ENCODE peak calls at places on chromosome 3, in four cellular contexts. One of them, this sample, is unnamed.

GRCh38 chr3:99071096-99071495 is 169.6 kb upstream of the DCBLD2 start:
- DNase-seq in GM12878: no peak
- DNase-seq in HL-60: no peak
- DNase-seq in K562: no peak
- DNase-seq in this sample: no peak

GRCh38 chr3:186929186-186929585 is 1.1 kb upstream of the ST6GAL1 start:
- DNase-seq in GM12878: no peak
- DNase-seq in HL-60: no peak
- DNase-seq in K562: no peak
- DNase-seq in this sample: no peak

GRCh38 chr3:5376761-5377160 is 189.3 kb downstream of the EDEM1 start:
- DNase-seq in K562: no peak
- DNase-seq in GM12878: no peak
- DNase-seq in HL-60: no peak
- DNase-seq in this sample: no peak

GRCh38 chr3:159733194-159733860 is 255.3 kb upstream of the IL12A start:
- DNase-seq in HL-60: no peak
- DNase-seq in GM12878: no peak
- DNase-seq in K562: no peak
- DNase-seq in this sample: no peak

GRCh38 chr3:2540115-2540514 is 441.4 kb downstream of the CNTN4 start:
- DNase-seq in HL-60: no peak
- DNase-seq in GM12878: no peak
- DNase-seq in K562: no peak
- DNase-seq in this sample: no peak

GRCh38 chr3:66863205-66864135 is 134.6 kb upstream of the KBTBD8 start:
- DNase-seq in HL-60: no peak
- DNase-seq in GM12878: no peak
- DNase-seq in K562: no peak
- DNase-seq in this sample: no peak

GRCh38 chr3:177591371-177591770 is 394.1 kb upstream of the TBL1XR1 start:
- DNase-seq in K562: no peak
- DNase-seq in HL-60: no peak
- DNase-seq in GM12878: peak
- DNase-seq in this sample: no peak

GRCh38 chr3:117409701-117410459 is 700.3 kb downstream of the TUSC7 start:
- DNase-seq in GM12878: no peak
- DNase-seq in K562: no peak
- DNase-seq in HL-60: no peak
- DNase-seq in this sample: no peak

GRCh38 chr3:161070252-161070930 is 34.8 kb downstream of the B3GALNT1 start:
- DNase-seq in GM12878: no peak
- DNase-seq in K562: no peak
- DNase-seq in HL-60: no peak
- DNase-seq in this sample: no peak

GRCh38 chr3:112640864-112641751 is at the start of gene CCDC80:
- DNase-seq in K562: no peak
- DNase-seq in HL-60: no peak
- DNase-seq in GM12878: no peak
- DNase-seq in this sample: no peak

GRCh38 chr3:157436583-157437300 is at the start of gene PTX3:
- DNase-seq in GM12878: no peak
- DNase-seq in HL-60: peak
- DNase-seq in K562: no peak
- DNase-seq in this sample: no peak

GRCh38 chr3:86973440-86973839 is 17.5 kb downstream of the VGLL3 start:
- DNase-seq in GM12878: no peak
- DNase-seq in K562: no peak
- DNase-seq in HL-60: no peak
- DNase-seq in this sample: no peak

GRCh38 chr3:14290631-14291385 is 111.6 kb upstream of the SLC6A6 start:
- DNase-seq in GM12878: no peak
- DNase-seq in HL-60: no peak
- DNase-seq in K562: no peak
- DNase-seq in this sample: no peak

GRCh38 chr3:103924544-103924943 is 1442.2 kb upstream of the ALCAM start:
- DNase-seq in K562: no peak
- DNase-seq in HL-60: no peak
- DNase-seq in GM12878: no peak
- DNase-seq in this sample: no peak

GRCh38 chr3:128567141-128567540 is 74.1 kb upstream of the GATA2 start:
- DNase-seq in K562: no peak
- DNase-seq in HL-60: no peak
- DNase-seq in GM12878: no peak
- DNase-seq in this sample: no peak

GRCh38 chr3:49248828-49249227 is 28.2 kb downstream of the C3orf62 start:
- DNase-seq in K562: no peak
- DNase-seq in HL-60: peak
- DNase-seq in GM12878: peak
- DNase-seq in this sample: no peak

GRCh38 chr3:76684946-76685345 is 355.0 kb upstream of the ROBO2 start:
- DNase-seq in K562: no peak
- DNase-seq in GM12878: no peak
- DNase-seq in HL-60: no peak
- DNase-seq in this sample: no peak

GRCh38 chr3:155805802-155806618 is at the start of gene C3orf33:
- DNase-seq in HL-60: peak
- DNase-seq in GM12878: no peak
- DNase-seq in K562: peak
- DNase-seq in this sample: peak

GRCh38 chr3:63746211-63746610 is 72.9 kb upstream of the C3orf49 start:
- DNase-seq in K562: no peak
- DNase-seq in GM12878: no peak
- DNase-seq in HL-60: no peak
- DNase-seq in this sample: no peak

GRCh38 chr3:151228291-151229125 is 25.5 kb upstream of the GPR171 start:
- DNase-seq in GM12878: no peak
- DNase-seq in K562: no peak
- DNase-seq in HL-60: no peak
- DNase-seq in this sample: no peak

GRCh38 chr3:48855681-48856447 is 8.2 kb upstream of the PRKAR2A start:
- DNase-seq in HL-60: no peak
- DNase-seq in GM12878: no peak
- DNase-seq in K562: no peak
- DNase-seq in this sample: no peak

GRCh38 chr3:5791558-5791957 is 604.1 kb downstream of the EDEM1 start:
- DNase-seq in HL-60: no peak
- DNase-seq in GM12878: no peak
- DNase-seq in K562: no peak
- DNase-seq in this sample: no peak

GRCh38 chr3:126490619-126491018 is 14.9 kb upstream of the ZXDC start:
- DNase-seq in K562: peak
- DNase-seq in GM12878: no peak
- DNase-seq in HL-60: no peak
- DNase-seq in this sample: no peak

GRCh38 chr3:132448211-132448961 is 31.1 kb downstream of the DNAJC13 start:
- DNase-seq in GM12878: peak
- DNase-seq in K562: no peak
- DNase-seq in HL-60: no peak
- DNase-seq in this sample: no peak

GRCh38 chr3:155443821-155444220 is 150.3 kb upstream of the STRIT1 start:
- DNase-seq in GM12878: no peak
- DNase-seq in K562: no peak
- DNase-seq in HL-60: no peak
- DNase-seq in this sample: no peak

GRCh38 chr3:178082508-178082907 is 453.7 kb upstream of the KCNMB2 start:
- DNase-seq in GM12878: no peak
- DNase-seq in HL-60: no peak
- DNase-seq in K562: no peak
- DNase-seq in this sample: no peak

GRCh38 chr3:28136607-28137216 is 104.7 kb upstream of the CMC1 start:
- DNase-seq in GM12878: no peak
- DNase-seq in HL-60: no peak
- DNase-seq in K562: no peak
- DNase-seq in this sample: no peak

GRCh38 chr3:41117398-41117870 is 81.9 kb upstream of the CTNNB1 start:
- DNase-seq in GM12878: peak
- DNase-seq in HL-60: peak
- DNase-seq in K562: peak
- DNase-seq in this sample: peak

GRCh38 chr3:23217872-23218554 is 14.9 kb downstream of the UBE2E2 start:
- DNase-seq in K562: no peak
- DNase-seq in GM12878: no peak
- DNase-seq in HL-60: no peak
- DNase-seq in this sample: no peak

GRCh38 chr3:177934001-177934891 is 602.0 kb upstream of the KCNMB2 start:
- DNase-seq in K562: no peak
- DNase-seq in GM12878: no peak
- DNase-seq in HL-60: no peak
- DNase-seq in this sample: no peak

GRCh38 chr3:186839874-186840641 is 2.5 kb upstream of the ADIPOQ start:
- DNase-seq in HL-60: no peak
- DNase-seq in GM12878: no peak
- DNase-seq in K562: no peak
- DNase-seq in this sample: no peak

GRCh38 chr3:12395349-12396012 is 88.8 kb upstream of the TSEN2 start:
- DNase-seq in GM12878: peak
- DNase-seq in HL-60: no peak
- DNase-seq in K562: no peak
- DNase-seq in this sample: peak

GRCh38 chr3:142888484-142889262 is at the start of gene PCOLCE2:
- DNase-seq in K562: peak
- DNase-seq in HL-60: no peak
- DNase-seq in GM12878: no peak
- DNase-seq in this sample: peak

GRCh38 chr3:45441570-45442313 is 53.4 kb downstream of the LARS2 start:
- DNase-seq in K562: no peak
- DNase-seq in HL-60: no peak
- DNase-seq in GM12878: no peak
- DNase-seq in this sample: no peak
- TF ChIP-seq SPI1 in K562: no peak
- TF ChIP-seq SPI1 in HL-60: no peak
- TF ChIP-seq SPI1 in GM12878: no peak
- TF ChIP-seq SPI1 in this sample: no peak

DNA sequence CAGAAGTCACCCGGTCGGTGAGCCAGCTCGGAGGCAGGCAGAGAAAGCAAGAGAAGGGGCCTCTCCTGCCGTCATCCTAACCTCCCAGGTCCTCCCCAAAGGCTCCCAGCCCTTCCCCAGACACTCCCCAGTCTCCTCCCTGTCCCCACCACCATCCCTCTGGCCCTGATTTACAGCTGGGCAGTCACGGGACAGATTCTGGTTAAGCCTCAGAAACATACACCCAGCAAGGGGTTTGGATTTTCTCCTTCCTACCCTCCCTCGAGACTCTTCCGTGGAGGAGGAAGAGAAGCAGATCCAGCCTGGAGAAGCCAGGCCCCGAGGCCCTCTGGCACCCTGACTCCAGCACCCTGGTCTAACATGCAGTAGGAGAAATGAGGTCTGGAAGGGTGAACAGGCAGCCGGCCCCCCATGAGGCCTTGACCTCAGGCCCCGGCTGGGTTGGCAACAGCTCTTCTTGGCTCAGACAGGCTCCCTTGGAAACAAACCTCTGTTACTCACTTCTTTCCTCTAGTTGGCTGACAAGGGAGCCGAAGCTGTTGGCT is 73.5 kb downstream of the CPN2 start:
- DNase-seq in HL-60: no peak
- DNase-seq in K562: no peak
- DNase-seq in GM12878: no peak
- DNase-seq in this sample: no peak
- TF ChIP-seq SPI1 in HL-60: no peak
- TF ChIP-seq SPI1 in K562: no peak
- TF ChIP-seq SPI1 in GM12878: no peak
- TF ChIP-seq SPI1 in this sample: no peak

GRCh38 chr3:183306798-183307671 is 54.0 kb downstream of the B3GNT5 start:
- DNase-seq in GM12878: peak
- DNase-seq in HL-60: peak
- DNase-seq in K562: peak
- DNase-seq in this sample: peak
- TF ChIP-seq SPI1 in GM12878: peak
- TF ChIP-seq SPI1 in HL-60: peak
- TF ChIP-seq SPI1 in K562: peak
- TF ChIP-seq SPI1 in this sample: peak

DNA sequence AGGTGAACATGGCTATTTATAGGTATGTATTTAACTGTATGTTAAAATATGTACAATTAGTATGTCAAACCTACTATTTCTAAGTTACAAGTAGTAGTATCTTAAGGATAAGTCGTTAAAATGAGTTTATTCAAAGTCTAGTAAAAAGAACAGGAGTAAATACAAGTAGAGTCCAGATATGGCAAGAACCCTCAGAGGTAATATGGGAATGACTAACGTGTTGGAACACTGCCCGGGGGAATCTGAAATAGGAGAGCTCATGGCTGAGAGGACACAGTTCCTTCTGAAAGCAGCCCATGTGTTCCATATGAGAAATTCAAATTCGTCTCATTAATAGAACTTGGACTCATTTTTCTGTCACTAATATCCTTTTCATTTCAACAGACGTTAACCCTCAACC is 158.8 kb downstream of the CLSTN2 start:
- DNase-seq in HL-60: no peak
- DNase-seq in K562: no peak
- DNase-seq in GM12878: no peak
- DNase-seq in this sample: no peak
- TF ChIP-seq SPI1 in HL-60: no peak
- TF ChIP-seq SPI1 in K562: no peak
- TF ChIP-seq SPI1 in GM12878: no peak
- TF ChIP-seq SPI1 in this sample: no peak

GRCh38 chr3:46894256-46894655 is 16.7 kb downstream of the PTH1R start:
- DNase-seq in K562: no peak
- DNase-seq in HL-60: no peak
- DNase-seq in GM12878: no peak
- DNase-seq in this sample: no peak

GRCh38 chr3:46893763-46894162 is 16.2 kb downstream of the PTH1R start:
- DNase-seq in HL-60: no peak
- DNase-seq in GM12878: no peak
- DNase-seq in K562: no peak
- DNase-seq in this sample: no peak

GRCh38 chr3:46892285-46893145 is 15.0 kb downstream of the PTH1R start:
- DNase-seq in HL-60: peak
- DNase-seq in GM12878: no peak
- DNase-seq in K562: peak
- DNase-seq in this sample: no peak

GRCh38 chr3:46895204-46895660 is 17.7 kb downstream of the PTH1R start:
- DNase-seq in K562: peak
- DNase-seq in GM12878: peak
- DNase-seq in HL-60: no peak
- DNase-seq in this sample: peak

GRCh38 chr3:46893146-46893748 is 15.7 kb downstream of the PTH1R start:
- DNase-seq in K562: no peak
- DNase-seq in HL-60: no peak
- DNase-seq in GM12878: no peak
- DNase-seq in this sample: no peak
- TF ChIP-seq SPI1 in K562: no peak
- TF ChIP-seq SPI1 in HL-60: no peak
- TF ChIP-seq SPI1 in GM12878: no peak
- TF ChIP-seq SPI1 in this sample: no peak

DNA sequence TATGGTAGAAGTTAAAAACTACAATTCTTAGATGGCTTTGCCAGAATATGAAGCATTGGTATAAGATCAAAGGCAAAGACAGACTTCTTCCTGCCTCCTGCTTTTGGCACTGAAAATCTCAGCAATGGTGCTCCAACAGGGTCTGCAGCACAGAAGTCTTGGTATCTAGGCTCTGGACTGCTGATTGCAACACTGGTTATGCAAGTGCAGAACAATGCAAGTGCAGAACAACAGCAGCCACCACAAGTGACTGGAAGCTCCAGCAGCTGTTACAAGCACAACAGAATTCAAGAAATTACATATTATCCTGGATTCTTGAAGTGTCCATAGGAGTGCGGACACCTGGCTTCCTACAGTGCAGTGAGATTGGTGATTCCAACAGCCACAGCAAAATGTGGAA is 33.7 kb downstream of the ZBTB20 start:
- DNase-seq in HL-60: no peak
- DNase-seq in GM12878: no peak
- DNase-seq in K562: no peak
- DNase-seq in this sample: no peak
- TF ChIP-seq SPI1 in HL-60: no peak
- TF ChIP-seq SPI1 in GM12878: no peak
- TF ChIP-seq SPI1 in K562: no peak
- TF ChIP-seq SPI1 in this sample: no peak

This sample was measured in GM12891.